ENCODE peak calls at places on chromosomes 7 and 10, in four cellular contexts. One of them, this sample, is unnamed.

GRCh38 chr10:81135851-81136250 is 598.1 kb downstream of the SH2D4B start:
- DNase-seq in A549: no peak
- DNase-seq in dorsolateral prefrontal cortex: no peak
- DNase-seq in AG04449: no peak
- DNase-seq in this sample: no peak

GRCh38 chr10:71351628-71352319 is 32.7 kb downstream of the SLC29A3 start:
- DNase-seq in A549: no peak
- DNase-seq in dorsolateral prefrontal cortex: no peak
- DNase-seq in AG04449: no peak
- DNase-seq in this sample: no peak

GRCh38 chr7:98518159-98518947 is 98.7 kb upstream of the NPTX2 start:
- DNase-seq in A549: no peak
- DNase-seq in dorsolateral prefrontal cortex: no peak
- DNase-seq in AG04449: no peak
- DNase-seq in this sample: no peak

GRCh38 chr10:119715628-119716505 is 10.0 kb upstream of the INPP5F start:
- DNase-seq in A549: no peak
- DNase-seq in dorsolateral prefrontal cortex: no peak
- DNase-seq in AG04449: no peak
- DNase-seq in this sample: no peak

GRCh38 chr7:29609162-29610030 is 45.8 kb downstream of the PRR15 start:
- DNase-seq in A549: peak
- DNase-seq in dorsolateral prefrontal cortex: no peak
- DNase-seq in AG04449: no peak
- DNase-seq in this sample: no peak

GRCh38 chr7:3438352-3438751 is 137.3 kb downstream of the SDK1 start:
- DNase-seq in A549: no peak
- DNase-seq in dorsolateral prefrontal cortex: no peak
- DNase-seq in AG04449: no peak
- DNase-seq in this sample: no peak

GRCh38 chr7:132580277-132580676 is 4.0 kb upstream of the PLXNA4 start:
- DNase-seq in A549: peak
- DNase-seq in dorsolateral prefrontal cortex: no peak
- DNase-seq in AG04449: no peak
- DNase-seq in this sample: no peak

GRCh38 chr10:34906021-34906965 is 91.2 kb upstream of the PARD3 start:
- DNase-seq in A549: no peak
- DNase-seq in dorsolateral prefrontal cortex: no peak
- DNase-seq in AG04449: no peak
- DNase-seq in this sample: no peak

GRCh38 chr7:27101188-27101905 is 1.1 kb downstream of the HOXA2 start:
- DNase-seq in A549: no peak
- DNase-seq in dorsolateral prefrontal cortex: no peak
- DNase-seq in AG04449: no peak
- DNase-seq in this sample: no peak

GRCh38 chr7:120060875-120061274 is 212.1 kb upstream of the KCND2 start:
- DNase-seq in A549: no peak
- DNase-seq in dorsolateral prefrontal cortex: no peak
- DNase-seq in AG04449: no peak
- DNase-seq in this sample: no peak

GRCh38 chr7:2101630-2102374 is 130.9 kb downstream of the MAD1L1 start:
- DNase-seq in A549: no peak
- DNase-seq in dorsolateral prefrontal cortex: peak
- DNase-seq in AG04449: no peak
- DNase-seq in this sample: no peak

GRCh38 chr10:97333351-97333600 is 1.3 kb downstream of the FRAT2 start:
- DNase-seq in A549: peak
- DNase-seq in dorsolateral prefrontal cortex: no peak
- DNase-seq in AG04449: no peak
- DNase-seq in this sample: no peak

GRCh38 chr10:97331304-97331703 is 3.2 kb downstream of the FRAT2 start:
- DNase-seq in A549: no peak
- DNase-seq in dorsolateral prefrontal cortex: no peak
- DNase-seq in AG04449: no peak
- DNase-seq in this sample: no peak

GRCh38 chr10:97334370-97335175 is at the start of gene FRAT2:
- DNase-seq in A549: peak
- DNase-seq in dorsolateral prefrontal cortex: peak
- DNase-seq in AG04449: no peak
- DNase-seq in this sample: peak

GRCh38 chr10:97333601-97334369 is 744 bp downstream of the FRAT2 start:
- DNase-seq in A549: peak
- DNase-seq in dorsolateral prefrontal cortex: no peak
- DNase-seq in AG04449: no peak
- DNase-seq in this sample: no peak

DNA sequence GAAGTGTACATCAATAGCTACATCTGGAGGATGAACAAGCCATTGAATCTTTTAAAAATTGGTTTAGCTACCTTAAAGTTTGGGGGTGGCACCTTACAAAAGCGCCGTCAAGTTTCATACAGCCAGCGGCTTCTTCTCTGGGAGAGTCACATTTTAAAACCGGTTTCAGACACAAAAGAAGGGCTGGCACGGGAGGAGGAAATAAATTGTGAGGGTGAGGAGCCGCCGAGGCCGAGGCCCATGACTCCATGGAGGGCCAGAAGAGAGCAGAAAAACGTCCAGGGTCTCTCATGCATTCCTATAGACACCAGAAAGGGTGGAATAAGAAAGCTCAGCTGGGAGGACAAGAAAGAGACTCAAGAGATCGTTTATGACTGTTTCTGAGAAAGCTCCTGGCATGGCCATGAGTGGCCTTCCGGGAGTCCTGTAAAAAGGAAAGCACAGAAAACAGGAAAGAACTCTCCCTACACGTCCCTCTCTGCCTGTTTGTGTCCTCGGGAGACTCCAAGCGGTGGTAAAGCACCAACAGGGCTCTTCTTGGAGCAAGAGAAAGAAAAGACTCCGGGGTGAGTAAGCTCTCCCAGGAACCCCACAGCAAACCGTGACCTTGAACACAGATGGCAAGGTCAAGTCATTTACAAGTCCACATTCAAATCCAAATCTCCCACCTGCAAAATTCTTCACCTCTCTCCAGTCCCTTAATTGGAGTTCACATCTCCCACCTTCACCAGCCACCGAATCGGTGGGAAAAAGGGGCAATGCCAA is 1.8 kb downstream of the FRAT2 start:
- DNase-seq in A549: peak
- DNase-seq in dorsolateral prefrontal cortex: peak
- DNase-seq in AG04449: no peak
- DNase-seq in this sample: no peak
- TF ChIP-seq CTCF in A549: no peak
- TF ChIP-seq CTCF in dorsolateral prefrontal cortex: peak
- TF ChIP-seq CTCF in AG04449: peak
- TF ChIP-seq CTCF in this sample: peak

DNA sequence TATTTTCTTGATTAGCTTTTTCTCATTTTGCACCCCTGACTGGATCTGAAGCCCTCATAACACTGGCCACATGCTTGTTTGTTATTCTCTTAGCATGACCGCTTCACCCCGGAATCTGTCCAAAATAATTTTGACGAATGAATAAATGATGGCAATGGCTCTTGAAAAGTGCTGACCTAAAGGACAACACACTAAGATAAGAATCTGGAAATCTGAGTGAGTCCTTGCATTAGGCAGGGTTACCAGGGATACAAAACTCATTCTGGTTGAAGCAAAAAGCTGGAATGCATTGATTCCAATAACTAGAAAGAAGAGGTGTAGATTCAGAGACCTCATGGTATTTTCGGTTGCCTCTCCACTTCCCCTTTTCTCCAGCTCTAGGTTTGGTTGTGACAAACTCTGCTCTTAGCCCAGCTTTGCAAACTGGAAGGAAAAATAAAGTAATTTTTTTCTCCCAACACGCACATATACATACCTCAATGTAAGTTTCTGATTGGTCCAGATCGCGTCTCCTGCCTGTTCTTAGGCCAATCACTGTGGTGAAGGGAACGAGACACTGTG is 157.4 kb downstream of the SKIDA1 start:
- DNase-seq in A549: peak
- DNase-seq in dorsolateral prefrontal cortex: no peak
- DNase-seq in AG04449: no peak
- DNase-seq in this sample: no peak
- TF ChIP-seq CTCF in A549: no peak
- TF ChIP-seq CTCF in dorsolateral prefrontal cortex: no peak
- TF ChIP-seq CTCF in AG04449: no peak
- TF ChIP-seq CTCF in this sample: no peak

GRCh38 chr7:154412105-154412504 is 359.9 kb downstream of the DPP6 start:
- DNase-seq in A549: no peak
- DNase-seq in dorsolateral prefrontal cortex: no peak
- DNase-seq in AG04449: no peak
- DNase-seq in this sample: no peak

GRCh38 chr7:154409703-154410311 is 357.6 kb downstream of the DPP6 start:
- DNase-seq in A549: peak
- DNase-seq in dorsolateral prefrontal cortex: no peak
- DNase-seq in AG04449: no peak
- DNase-seq in this sample: peak

GRCh38 chr7:154406312-154406711 is 354.1 kb downstream of the DPP6 start:
- DNase-seq in A549: no peak
- DNase-seq in dorsolateral prefrontal cortex: no peak
- DNase-seq in AG04449: no peak
- DNase-seq in this sample: no peak
- TF ChIP-seq CTCF in A549: no peak
- TF ChIP-seq CTCF in dorsolateral prefrontal cortex: no peak
- TF ChIP-seq CTCF in AG04449: no peak
- TF ChIP-seq CTCF in this sample: no peak

GRCh38 chr7:18125536-18125935 is 97.9 kb upstream of the PRPS1L1 start:
- DNase-seq in A549: no peak
- DNase-seq in dorsolateral prefrontal cortex: no peak
- DNase-seq in AG04449: no peak
- DNase-seq in this sample: no peak

GRCh38 chr7:18123508-18124239 is 96.0 kb upstream of the PRPS1L1 start:
- DNase-seq in A549: no peak
- DNase-seq in dorsolateral prefrontal cortex: no peak
- DNase-seq in AG04449: no peak
- DNase-seq in this sample: no peak

GRCh38 chr7:18117482-18117881 is 89.8 kb upstream of the PRPS1L1 start:
- DNase-seq in A549: no peak
- DNase-seq in dorsolateral prefrontal cortex: no peak
- DNase-seq in AG04449: no peak
- DNase-seq in this sample: no peak

GRCh38 chr7:18116661-18117060 is 89.0 kb upstream of the PRPS1L1 start:
- DNase-seq in A549: no peak
- DNase-seq in dorsolateral prefrontal cortex: no peak
- DNase-seq in AG04449: no peak
- DNase-seq in this sample: no peak

GRCh38 chr7:18119985-18120384 is 92.3 kb upstream of the PRPS1L1 start:
- DNase-seq in A549: peak
- DNase-seq in dorsolateral prefrontal cortex: no peak
- DNase-seq in AG04449: no peak
- DNase-seq in this sample: no peak
- TF ChIP-seq CTCF in A549: no peak
- TF ChIP-seq CTCF in dorsolateral prefrontal cortex: no peak
- TF ChIP-seq CTCF in AG04449: no peak
- TF ChIP-seq CTCF in this sample: peak

GRCh38 chr7:118352854-118353453 is 128.4 kb downstream of the ANKRD7 start:
- DNase-seq in A549: peak
- DNase-seq in dorsolateral prefrontal cortex: no peak
- DNase-seq in AG04449: no peak
- DNase-seq in this sample: no peak
- TF ChIP-seq CTCF in A549: peak
- TF ChIP-seq CTCF in dorsolateral prefrontal cortex: peak
- TF ChIP-seq CTCF in AG04449: no peak
- TF ChIP-seq CTCF in this sample: peak

GRCh38 chr7:6558837-6559236 is 7.6 kb upstream of the GRID2IP start:
- DNase-seq in A549: peak
- DNase-seq in dorsolateral prefrontal cortex: no peak
- DNase-seq in AG04449: no peak
- DNase-seq in this sample: no peak
- TF ChIP-seq CTCF in A549: peak
- TF ChIP-seq CTCF in dorsolateral prefrontal cortex: peak
- TF ChIP-seq CTCF in AG04449: peak
- TF ChIP-seq CTCF in this sample: peak